ENCODE peak calls at places on chromosome 19, in nine cellular contexts. One of them, this sample, is unnamed.

GRCh38 chr19:18701250-18701608 is 17.7 kb downstream of the CRTC1 start:
- DNase-seq in A549: no peak
- DNase-seq in pancreas: no peak
- DNase-seq in spleen: no peak
- DNase-seq in CD8-positive, alpha-beta T cell: no peak
- DNase-seq in AG04450: no peak
- DNase-seq in left lung: no peak
- DNase-seq in transverse colon: no peak
- DNase-seq in hepatocyte: no peak
- DNase-seq in this sample: no peak

GRCh38 chr19:19591133-19591825 is 27.2 kb downstream of the PBX4 start:
- DNase-seq in A549: peak
- DNase-seq in pancreas: peak
- DNase-seq in spleen: no peak
- DNase-seq in CD8-positive, alpha-beta T cell: peak
- DNase-seq in AG04450: peak
- DNase-seq in left lung: peak
- DNase-seq in transverse colon: peak
- DNase-seq in hepatocyte: peak
- DNase-seq in this sample: peak

GRCh38 chr19:35345671-35346111 is 2.0 kb upstream of the FFAR1 start:
- DNase-seq in A549: no peak
- DNase-seq in pancreas: no peak
- DNase-seq in spleen: peak
- DNase-seq in CD8-positive, alpha-beta T cell: no peak
- DNase-seq in AG04450: no peak
- DNase-seq in left lung: no peak
- DNase-seq in transverse colon: no peak
- DNase-seq in hepatocyte: no peak
- DNase-seq in this sample: no peak

GRCh38 chr19:31179471-31179852 is 169.8 kb downstream of the TSHZ3 start:
- DNase-seq in A549: no peak
- DNase-seq in pancreas: no peak
- DNase-seq in spleen: no peak
- DNase-seq in CD8-positive, alpha-beta T cell: no peak
- DNase-seq in AG04450: no peak
- DNase-seq in left lung: no peak
- DNase-seq in transverse colon: no peak
- DNase-seq in hepatocyte: no peak
- DNase-seq in this sample: no peak

GRCh38 chr19:39413903-39414608 is 1.6 kb downstream of the PLEKHG2 start:
- DNase-seq in A549: peak
- DNase-seq in pancreas: no peak
- DNase-seq in spleen: peak
- DNase-seq in CD8-positive, alpha-beta T cell: no peak
- DNase-seq in AG04450: no peak
- DNase-seq in left lung: no peak
- DNase-seq in transverse colon: peak
- DNase-seq in hepatocyte: peak
- DNase-seq in this sample: no peak

GRCh38 chr19:10929402-10929794 is 787 bp downstream of the TIMM29 start:
- DNase-seq in A549: no peak
- DNase-seq in pancreas: no peak
- DNase-seq in spleen: peak
- DNase-seq in CD8-positive, alpha-beta T cell: no peak
- DNase-seq in AG04450: no peak
- DNase-seq in left lung: no peak
- DNase-seq in transverse colon: no peak
- DNase-seq in hepatocyte: peak
- DNase-seq in this sample: no peak

GRCh38 chr19:29666634-29667389 is 1.6 kb downstream of the PLEKHF1 start:
- DNase-seq in A549: no peak
- DNase-seq in pancreas: peak
- DNase-seq in spleen: peak
- DNase-seq in CD8-positive, alpha-beta T cell: peak
- DNase-seq in AG04450: no peak
- DNase-seq in left lung: no peak
- DNase-seq in transverse colon: peak
- DNase-seq in hepatocyte: peak
- DNase-seq in this sample: no peak

GRCh38 chr19:29645911-29646310 is 19.4 kb upstream of the PLEKHF1 start:
- DNase-seq in A549: no peak
- DNase-seq in pancreas: no peak
- DNase-seq in spleen: peak
- DNase-seq in CD8-positive, alpha-beta T cell: no peak
- DNase-seq in AG04450: no peak
- DNase-seq in left lung: no peak
- DNase-seq in transverse colon: no peak
- DNase-seq in hepatocyte: no peak
- DNase-seq in this sample: no peak

GRCh38 chr19:47239610-47240296 is 8.8 kb upstream of the BBC3 start:
- DNase-seq in A549: no peak
- DNase-seq in pancreas: no peak
- DNase-seq in spleen: peak
- DNase-seq in CD8-positive, alpha-beta T cell: peak
- DNase-seq in AG04450: no peak
- DNase-seq in left lung: no peak
- DNase-seq in transverse colon: peak
- DNase-seq in hepatocyte: peak
- DNase-seq in this sample: no peak

GRCh38 chr19:4591296-4591695 is 31.8 kb upstream of the SEMA6B start:
- DNase-seq in A549: no peak
- DNase-seq in pancreas: no peak
- DNase-seq in spleen: no peak
- DNase-seq in CD8-positive, alpha-beta T cell: no peak
- DNase-seq in AG04450: no peak
- DNase-seq in left lung: no peak
- DNase-seq in transverse colon: no peak
- DNase-seq in hepatocyte: no peak
- DNase-seq in this sample: no peak

GRCh38 chr19:11710313-11710712 is 28.4 kb downstream of the ZNF823 start:
- DNase-seq in A549: no peak
- DNase-seq in pancreas: no peak
- DNase-seq in spleen: no peak
- DNase-seq in CD8-positive, alpha-beta T cell: no peak
- DNase-seq in AG04450: no peak
- DNase-seq in left lung: no peak
- DNase-seq in transverse colon: no peak
- DNase-seq in hepatocyte: no peak
- DNase-seq in this sample: no peak

GRCh38 chr19:43526884-43527859 is at the start of gene ETHE1:
- DNase-seq in A549: peak
- DNase-seq in pancreas: peak
- DNase-seq in spleen: peak
- DNase-seq in CD8-positive, alpha-beta T cell: peak
- DNase-seq in AG04450: no peak
- DNase-seq in left lung: peak
- DNase-seq in transverse colon: peak
- DNase-seq in hepatocyte: peak
- DNase-seq in this sample: peak

GRCh38 chr19:4990306-4990705 is 21.4 kb downstream of the KDM4B start:
- DNase-seq in A549: no peak
- DNase-seq in pancreas: no peak
- DNase-seq in spleen: no peak
- DNase-seq in CD8-positive, alpha-beta T cell: no peak
- DNase-seq in AG04450: no peak
- DNase-seq in left lung: no peak
- DNase-seq in transverse colon: no peak
- DNase-seq in hepatocyte: no peak
- DNase-seq in this sample: no peak

GRCh38 chr19:39126593-39127187 is 1.1 kb downstream of the PAK4 start:
- DNase-seq in A549: peak
- DNase-seq in pancreas: peak
- DNase-seq in spleen: no peak
- DNase-seq in CD8-positive, alpha-beta T cell: no peak
- DNase-seq in AG04450: no peak
- DNase-seq in left lung: peak
- DNase-seq in transverse colon: peak
- DNase-seq in hepatocyte: peak
- DNase-seq in this sample: peak

GRCh38 chr19:42129399-42130253 is 2.6 kb downstream of the POU2F2 start:
- DNase-seq in A549: no peak
- DNase-seq in pancreas: no peak
- DNase-seq in spleen: peak
- DNase-seq in CD8-positive, alpha-beta T cell: no peak
- DNase-seq in AG04450: no peak
- DNase-seq in left lung: peak
- DNase-seq in transverse colon: peak
- DNase-seq in hepatocyte: no peak
- DNase-seq in this sample: peak

GRCh38 chr19:52646571-52647222 is 8.5 kb upstream of the ZNF83 start:
- DNase-seq in A549: no peak
- DNase-seq in pancreas: no peak
- DNase-seq in spleen: no peak
- DNase-seq in CD8-positive, alpha-beta T cell: no peak
- DNase-seq in AG04450: no peak
- DNase-seq in left lung: no peak
- DNase-seq in transverse colon: no peak
- DNase-seq in hepatocyte: no peak
- DNase-seq in this sample: no peak

GRCh38 chr19:35120492-35120891 is 4.9 kb downstream of the FXYD3 start:
- DNase-seq in A549: no peak
- DNase-seq in pancreas: no peak
- DNase-seq in spleen: no peak
- DNase-seq in CD8-positive, alpha-beta T cell: no peak
- DNase-seq in AG04450: no peak
- DNase-seq in left lung: no peak
- DNase-seq in transverse colon: no peak
- DNase-seq in hepatocyte: no peak
- DNase-seq in this sample: peak

GRCh38 chr19:16628984-16629691 is 1.1 kb upstream of the MED26 start:
- DNase-seq in A549: no peak
- DNase-seq in pancreas: peak
- DNase-seq in spleen: no peak
- DNase-seq in CD8-positive, alpha-beta T cell: no peak
- DNase-seq in AG04450: peak
- DNase-seq in left lung: no peak
- DNase-seq in transverse colon: peak
- DNase-seq in hepatocyte: peak
- DNase-seq in this sample: peak

GRCh38 chr19:5487222-5487621 is 32.0 kb downstream of the ZNRF4 start:
- DNase-seq in A549: no peak
- DNase-seq in pancreas: no peak
- DNase-seq in spleen: no peak
- DNase-seq in CD8-positive, alpha-beta T cell: no peak
- DNase-seq in AG04450: no peak
- DNase-seq in left lung: no peak
- DNase-seq in transverse colon: no peak
- DNase-seq in hepatocyte: no peak
- DNase-seq in this sample: no peak

DNA sequence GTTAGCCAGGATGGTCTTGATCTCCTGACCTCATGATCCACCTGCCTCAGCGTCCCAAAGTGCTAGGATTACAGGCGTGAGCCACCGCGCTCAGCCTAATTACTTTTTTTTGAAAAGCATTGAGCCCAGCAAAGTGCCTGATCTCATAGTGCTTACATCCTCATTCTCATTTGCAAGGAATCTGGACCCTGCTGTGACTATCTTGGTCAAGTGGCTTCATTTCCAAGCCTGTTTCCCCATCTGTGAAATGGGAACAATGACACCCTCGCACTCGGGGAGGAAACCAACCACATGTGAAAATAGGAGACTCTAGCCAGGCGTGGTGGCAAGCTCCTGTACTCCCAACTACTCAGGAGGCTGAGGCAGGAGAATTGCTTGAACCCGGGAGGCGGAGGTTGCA is 1.6 kb upstream of the PLEKHA4 start:
- DNase-seq in A549: no peak
- DNase-seq in pancreas: no peak
- DNase-seq in spleen: no peak
- DNase-seq in CD8-positive, alpha-beta T cell: no peak
- DNase-seq in AG04450: no peak
- DNase-seq in left lung: no peak
- DNase-seq in transverse colon: no peak
- DNase-seq in hepatocyte: no peak
- DNase-seq in this sample: no peak
- TF ChIP-seq CTCF in A549: no peak
- TF ChIP-seq CTCF in pancreas: no peak
- TF ChIP-seq CTCF in spleen: no peak
- TF ChIP-seq CTCF in CD8-positive, alpha-beta T cell: no peak
- TF ChIP-seq CTCF in AG04450: no peak
- TF ChIP-seq CTCF in left lung: no peak
- TF ChIP-seq CTCF in transverse colon: no peak
- TF ChIP-seq CTCF in hepatocyte: no peak
- TF ChIP-seq CTCF in this sample: no peak

DNA sequence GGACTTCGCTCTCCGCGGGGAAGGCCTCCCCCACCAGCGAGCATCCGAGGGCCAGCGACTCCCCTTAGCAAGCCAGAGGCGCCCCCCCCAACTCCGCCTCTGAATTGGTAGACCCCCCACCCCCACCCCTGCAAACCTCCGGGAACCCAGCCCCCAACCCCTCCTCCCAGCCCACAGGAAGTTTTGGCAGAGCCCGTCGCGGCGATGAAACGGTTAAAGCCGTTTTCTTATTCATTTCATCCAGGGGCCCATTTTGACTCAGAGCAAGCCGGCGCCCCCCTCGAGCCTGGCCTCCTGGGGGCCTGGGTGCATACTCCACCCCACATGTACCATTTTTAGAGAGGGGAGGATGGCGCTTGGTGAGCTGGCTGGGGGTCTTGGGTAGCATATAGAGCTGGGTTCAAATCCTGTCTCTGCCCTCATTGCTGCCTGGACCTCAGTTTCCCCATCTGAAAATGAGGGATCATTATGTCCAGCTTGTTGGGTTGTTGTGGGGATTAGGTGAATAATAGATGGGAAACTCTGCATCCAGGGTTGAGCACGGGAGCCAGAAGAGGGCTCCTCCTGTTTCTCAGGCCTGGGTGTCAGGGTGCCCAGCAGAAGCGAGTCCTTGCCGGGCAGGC is 7.9 kb upstream of the JUNB start:
- DNase-seq in A549: no peak
- DNase-seq in pancreas: no peak
- DNase-seq in spleen: no peak
- DNase-seq in CD8-positive, alpha-beta T cell: no peak
- DNase-seq in AG04450: no peak
- DNase-seq in left lung: no peak
- DNase-seq in transverse colon: no peak
- DNase-seq in hepatocyte: no peak
- DNase-seq in this sample: peak
- H3K27ac ChIP-seq in A549: peak
- H3K27ac ChIP-seq in pancreas: peak
- H3K27ac ChIP-seq in spleen: peak
- H3K27ac ChIP-seq in CD8-positive, alpha-beta T cell: peak
- H3K27ac ChIP-seq in AG04450: peak
- H3K27ac ChIP-seq in left lung: peak
- H3K27ac ChIP-seq in transverse colon: peak
- H3K27ac ChIP-seq in hepatocyte: peak
- H3K27ac ChIP-seq in this sample: peak

GRCh38 chr19:1843646-1844394 is 4.5 kb downstream of the REXO1 start:
- DNase-seq in A549: no peak
- DNase-seq in pancreas: no peak
- DNase-seq in spleen: no peak
- DNase-seq in CD8-positive, alpha-beta T cell: no peak
- DNase-seq in AG04450: no peak
- DNase-seq in left lung: no peak
- DNase-seq in transverse colon: no peak
- DNase-seq in hepatocyte: no peak
- DNase-seq in this sample: no peak
- TF ChIP-seq CTCF in A549: no peak
- TF ChIP-seq CTCF in pancreas: no peak
- TF ChIP-seq CTCF in spleen: no peak
- TF ChIP-seq CTCF in CD8-positive, alpha-beta T cell: no peak
- TF ChIP-seq CTCF in AG04450: no peak
- TF ChIP-seq CTCF in left lung: no peak
- TF ChIP-seq CTCF in transverse colon: no peak
- TF ChIP-seq CTCF in hepatocyte: no peak
- TF ChIP-seq CTCF in this sample: no peak

GRCh38 chr19:55300821-55301458 is 17.1 kb downstream of the BRSK1 start:
- DNase-seq in A549: no peak
- DNase-seq in pancreas: no peak
- DNase-seq in spleen: no peak
- DNase-seq in CD8-positive, alpha-beta T cell: no peak
- DNase-seq in AG04450: no peak
- DNase-seq in left lung: no peak
- DNase-seq in transverse colon: no peak
- DNase-seq in hepatocyte: no peak
- DNase-seq in this sample: no peak
- H3K27ac ChIP-seq in A549: peak
- H3K27ac ChIP-seq in pancreas: no peak
- H3K27ac ChIP-seq in spleen: no peak
- H3K27ac ChIP-seq in CD8-positive, alpha-beta T cell: no peak
- H3K27ac ChIP-seq in AG04450: no peak
- H3K27ac ChIP-seq in left lung: no peak
- H3K27ac ChIP-seq in transverse colon: no peak
- H3K27ac ChIP-seq in hepatocyte: no peak
- H3K27ac ChIP-seq in this sample: peak

This sample was measured in RWPE1.